ENCODE peak calls at places on chromosomes 12 and 14, in six cellular contexts. O is posterior cingulate gyrus, P is LNCaP clone FGC, X is dorsolateral prefrontal cortex, W is transverse colon, I is fibroblast of lung. M is an unnamed sample.

GRCh38 chr14:69107407-69108003 is 45.4 kb downstream of the DCAF5 start:
- DNase-seq in O (no peak), P (peak), X (no peak), W (peak), I (peak), M (peak)

GRCh38 chr12:117671734-117672133 is 297.1 kb downstream of the KSR2 start:
- DNase-seq in O (no peak), P (peak), X (no peak), W (no peak), I (peak), M (peak)

GRCh38 chr12:50597200-50598195 is 92.7 kb downstream of the DIP2B start:
- DNase-seq in O (no peak), P (no peak), X (peak), W (no peak), I (peak), M (peak)

GRCh38 chr14:94946244-94946643 is 176.3 kb upstream of the GSC start:
- DNase-seq in O (no peak), P (no peak), X (no peak), W (no peak), I (no peak), M (no peak)

GRCh38 chr12:125878483-125878882 is 813.2 kb downstream of the AACS start:
- DNase-seq in O (no peak), P (no peak), X (no peak), W (no peak), I (no peak), M (no peak)

GRCh38 chr14:35865611-35866010 is 39.5 kb downstream of the BRMS1L start:
- DNase-seq in O (no peak), P (no peak), X (no peak), W (no peak), I (no peak), M (no peak)

GRCh38 chr12:132533584-132533958 is 43.6 kb downstream of the FBRSL1 start:
- DNase-seq in O (no peak), P (no peak), X (no peak), W (no peak), I (no peak), M (no peak)

GRCh38 chr12:96719671-96720362 is 187.2 kb upstream of the NEDD1 start:
- DNase-seq in O (no peak), P (peak), X (no peak), W (peak), I (peak), M (peak)

GRCh38 chr12:124140889-124141550 is 153.9 kb upstream of the RFLNA start:
- DNase-seq in O (no peak), P (no peak), X (no peak), W (no peak), I (no peak), M (no peak)

GRCh38 chr14:75928587-75929230 is 53.1 kb downstream of the TGFB3 start:
- DNase-seq in O (no peak), P (no peak), X (no peak), W (no peak), I (no peak), M (no peak)

GRCh38 chr12:9851050-9851449 is 18.1 kb downstream of the CLEC2B start:
- DNase-seq in O (no peak), P (no peak), X (no peak), W (no peak), I (no peak), M (no peak)